ENCODE peak calls at places on chromosomes 1 and 21, in seven cellular contexts. S, P, L, W, G, B and Y are unnamed samples.

GRCh38 chr1:58621375-58621774 is 44.3 kb upstream of the TACSTD2 start:
- DNase-seq in B (no peak), W (no peak), G (no peak), L (no peak), P (no peak), S (no peak), Y (no peak)

GRCh38 chr1:163063131-163064059 is 5.8 kb upstream of the RGS4 start:
- DNase-seq in P (no peak), B (no peak), G (no peak), L (no peak), S (no peak), W (no peak), Y (no peak)

GRCh38 chr21:29155118-29155932 is 24.9 kb downstream of the MAP3K7CL start:
- DNase-seq in G (peak), B (no peak), L (peak), P (peak), W (no peak), S (peak), Y (no peak)

GRCh38 chr1:159584536-159584935 is 3.1 kb upstream of the APCS start:
- DNase-seq in B (no peak), S (no peak), L (no peak), G (no peak), P (no peak), W (no peak), Y (no peak)

GRCh38 chr1:79588719-79589118 is 582.2 kb upstream of the ADGRL4 start:
- DNase-seq in L (peak), P (peak), S (no peak), G (no peak), B (no peak), W (no peak), Y (no peak)

GRCh38 chr1:927741-928140 is 4.0 kb downstream of the SAMD11 start:
- DNase-seq in L (no peak), P (no peak), S (no peak), B (no peak), G (no peak), W (no peak), Y (no peak)

GRCh38 chr1:55212349-55213028 is 2.7 kb downstream of the USP24 start:
- DNase-seq in S (peak), B (no peak), L (peak), G (no peak), W (no peak), P (no peak), Y (no peak)

GRCh38 chr1:19694298-19694697 is 29.6 kb downstream of the HTR6 start:
- DNase-seq in L (no peak), P (no peak), G (no peak), S (no peak), B (no peak), W (no peak), Y (no peak)

GRCh38 chr1:210347112-210347511 is 18.4 kb downstream of the HHAT start:
- DNase-seq in P (no peak), W (no peak), B (peak), S (no peak), L (no peak), G (peak), Y (no peak)

GRCh38 chr21:45572783-45573451 is 30.7 kb upstream of the SLC19A1 start:
- DNase-seq in W (no peak), S (no peak), P (no peak), B (no peak), L (no peak), G (no peak), Y (no peak)

GRCh38 chr1:202656951-202657646 is 53.2 kb downstream of the SYT2 start:
- DNase-seq in W (no peak), P (peak), G (peak), B (no peak), S (peak), L (peak), Y (peak)

GRCh38 chr1:174451408-174451807 is 3.6 kb downstream of the GPR52 start:
- DNase-seq in G (no peak), B (no peak), W (no peak), P (no peak), L (peak), S (no peak), Y (no peak)

GRCh38 chr21:34762761-34763160 is 94.0 kb downstream of the CLIC6 start:
- DNase-seq in P (no peak), W (no peak), S (no peak), B (no peak), L (peak), G (peak), Y (no peak)

GRCh38 chr1:30668026-30668425 is 55.4 kb downstream of the MATN1 start:
- DNase-seq in B (no peak), G (peak), L (no peak), S (peak), P (no peak), W (no peak), Y (peak)

GRCh38 chr1:41560496-41560895 is 76.0 kb upstream of the EDN2 start:
- DNase-seq in S (no peak), L (no peak), G (no peak), B (no peak), W (no peak), P (no peak), Y (no peak)

GRCh38 chr1:168913711-168914463 is 184.9 kb upstream of the DPT start:
- DNase-seq in L (no peak), B (no peak), W (no peak), S (no peak), G (no peak), P (no peak), Y (no peak)

GRCh38 chr1:201505505-201505893 is 1.4 kb downstream of the CSRP1 start:
- DNase-seq in B (no peak), L (no peak), S (peak), G (peak), P (peak), W (no peak), Y (no peak)

GRCh38 chr1:201504799-201505504 is 2.0 kb downstream of the CSRP1 start:
- DNase-seq in P (no peak), S (peak), W (no peak), L (no peak), B (no peak), G (no peak), Y (peak)

GRCh38 chr1:201502511-201502857 is 4.4 kb downstream of the CSRP1 start:
- DNase-seq in S (no peak), P (no peak), L (no peak), W (no peak), B (no peak), G (peak), Y (no peak)

GRCh38 chr1:201503397-201504176 is 3.3 kb downstream of the CSRP1 start:
- DNase-seq in W (no peak), S (peak), B (no peak), P (peak), L (peak), G (peak), Y (peak)

GRCh38 chr1:201504179-201504631 is 2.7 kb downstream of the CSRP1 start:
- DNase-seq in P (no peak), W (no peak), S (no peak), L (no peak), G (peak), B (no peak), Y (no peak)
- TF ChIP-seq EZH2phosphoT487 in P (no peak), W (no peak), S (no peak), L (no peak), G (no peak), B (no peak), Y (no peak)

GRCh38 chr1:145988773-145989172 is 7.6 kb downstream of the TXNIP start:
- DNase-seq in W (no peak), L (no peak), B (no peak), S (no peak), P (no peak), G (no peak), Y (no peak)
- H3K27ac ChIP-seq in W (no peak), L (no peak), B (no peak), S (no peak), P (no peak), G (no peak), Y (no peak)

DNA sequence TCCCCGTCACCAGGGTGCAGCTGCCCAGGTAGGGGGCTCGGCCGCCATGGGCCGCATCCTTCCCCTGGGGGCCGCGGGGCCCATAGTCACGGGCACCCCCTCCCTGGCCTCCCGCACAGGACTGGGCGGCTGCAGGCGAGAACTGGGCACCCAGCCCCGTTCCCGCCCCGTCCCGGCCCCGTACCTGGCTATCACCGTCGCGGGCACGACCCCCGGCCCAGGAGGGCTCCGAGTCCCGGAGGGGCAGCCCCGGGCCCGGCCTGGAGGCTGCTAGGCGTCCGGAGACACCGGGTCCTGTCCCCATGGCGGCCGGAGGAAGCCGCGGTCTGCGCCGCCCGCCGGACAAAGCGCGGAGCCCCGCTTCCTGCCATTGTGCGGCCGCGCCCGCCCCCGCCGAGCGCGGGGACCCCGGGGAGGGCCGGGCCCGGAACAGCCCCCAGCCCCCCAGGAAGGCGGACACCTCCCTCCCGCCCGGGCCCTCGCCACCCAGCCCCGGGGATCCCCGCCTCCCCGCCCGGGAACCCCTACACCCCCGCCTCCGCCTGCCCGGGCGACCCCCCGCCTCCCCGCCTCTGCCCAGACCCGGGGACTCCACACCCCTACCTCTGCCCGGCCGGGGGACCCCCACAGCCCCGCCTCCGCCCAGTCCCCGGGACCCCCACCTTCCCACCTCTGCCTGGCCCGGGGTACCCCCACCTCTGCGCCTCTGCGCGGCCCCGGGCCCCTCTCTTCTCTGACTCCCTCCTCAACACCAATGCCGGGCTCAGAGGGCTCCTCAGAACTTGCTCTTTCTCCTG is 6.1 kb downstream of the PLEKHG5 start:
- DNase-seq in G (peak), B (no peak), P (peak), W (no peak), L (peak), S (no peak), Y (no peak)
- TF ChIP-seq EZH2 in G (no peak), B (no peak), P (no peak), W (no peak), L (no peak), S (no peak), Y (no peak)

GRCh38 chr1:66764994-66765578 is 12.8 kb downstream of the DYNLT5 start:
- DNase-seq in P (peak), L (peak), S (peak), W (peak), B (peak), G (peak), Y (peak)
- TF ChIP-seq EZH2phosphoT487 in P (no peak), L (no peak), S (no peak), W (no peak), B (no peak), G (no peak), Y (no peak)

GRCh38 chr1:117861694-117862093 is 67.7 kb downstream of the GDAP2 start:
- DNase-seq in B (no peak), G (no peak), P (no peak), S (no peak), L (no peak), W (no peak), Y (no peak)
- H3K27ac ChIP-seq in B (no peak), G (peak), P (no peak), S (no peak), L (no peak), W (no peak), Y (no peak)